ENCODE peak calls at places on chromosomes 7 and 10, in six cellular contexts. Q is AG04450, H is bronchial epithelial cell, E is HFF-Myc, M is lower leg skin, A is BE2C. D is an unnamed sample.
A peak's percentile ranks its signal among the peaks of the same experiment; 100 is the strongest.

GRCh38 chr7:79495544-79496272 is 42.2 kb upstream of the MAGI2 start:
- DNase-seq in Q (peak; percentile 59), H (peak; percentile 94), E (peak; percentile 75), M (no peak), A (no peak), D (peak; percentile 87)

GRCh38 chr10:46325021-46325420 is 38.2 kb downstream of the ANTXRL start:
- DNase-seq in Q (no peak), H (peak; percentile 12), E (no peak), M (no peak), A (no peak), D (peak; percentile 22)

GRCh38 chr10:59363446-59363958 is 1.2 kb upstream of the FAM13C start:
- DNase-seq in Q (no peak), H (no peak), E (no peak), M (no peak), A (no peak), D (no peak)

GRCh38 chr10:79153753-79154152 is 85.0 kb downstream of the ZMIZ1 start:
- DNase-seq in Q (no peak), H (no peak), E (no peak), M (peak; percentile 90), A (no peak), D (no peak)

GRCh38 chr7:129454249-129454551 is 20.0 kb downstream of the STRIP2 start:
- DNase-seq in Q (no peak), H (peak; percentile 83), E (no peak), M (no peak), A (no peak), D (peak; percentile 82)

GRCh38 chr7:159094919-159095915 is 49.5 kb downstream of the VIPR2 start:
- DNase-seq in Q (no peak), H (no peak), E (no peak), M (peak; percentile 71), A (no peak), D (no peak)

GRCh38 chr7:101125989-101126650 is 784 bp upstream of the SERPINE1 start:
- DNase-seq in Q (no peak), H (peak; percentile 88), E (peak; percentile 55), M (peak; percentile 92), A (peak; percentile 55), D (peak; percentile 73)

GRCh38 chr7:45176886-45177731 is 19.5 kb downstream of the RAMP3 start:
- DNase-seq in Q (no peak), H (no peak), E (no peak), M (no peak), A (no peak), D (no peak)

GRCh38 chr7:133019590-133019989 is 62.3 kb downstream of the CHCHD3 start:
- DNase-seq in Q (no peak), H (no peak), E (no peak), M (no peak), A (no peak), D (no peak)

GRCh38 chr10:43427166-43427825 is 9.6 kb upstream of the ZNF487 start:
- DNase-seq in Q (no peak), H (no peak), E (no peak), M (no peak), A (no peak), D (no peak)

GRCh38 chr10:102379383-102379782 is 16.1 kb upstream of the NFKB2 start:
- DNase-seq in Q (no peak), H (no peak), E (no peak), M (no peak), A (no peak), D (no peak)

DNA sequence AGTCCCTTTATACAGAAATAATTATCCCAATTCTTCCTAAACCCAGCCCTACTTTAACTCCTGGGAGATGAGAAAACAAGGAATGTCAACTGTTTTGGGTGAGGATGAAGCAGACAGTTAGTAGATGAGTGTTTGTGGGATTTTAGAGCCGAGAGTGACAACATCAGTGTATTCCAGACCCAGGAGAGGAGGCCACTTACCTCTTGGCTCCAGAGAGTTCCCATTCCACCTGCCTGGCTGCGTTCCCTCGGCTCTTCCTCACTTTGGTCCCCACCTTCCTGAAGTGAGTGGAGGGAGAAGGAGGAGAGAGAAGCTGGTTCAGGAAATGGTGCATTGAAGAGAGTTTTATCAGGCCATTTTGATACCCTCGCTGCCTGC is 579 bp downstream of the KEL start:
- DNase-seq in Q (no peak), H (no peak), E (no peak), M (no peak), A (no peak), D (no peak)
- H3K4me3 ChIP-seq in Q (no peak overlapping the region), H (no peak overlapping the region), E (no peak overlapping the region), M (no peak overlapping the region), A (no peak overlapping the region), D (no peak overlapping the region)

GRCh38 chr7:99949645-99950228 is 20.3 kb upstream of the GJC3 start:
- DNase-seq in Q (no peak), H (peak; percentile 12), E (no peak), M (no peak), A (no peak), D (peak; percentile 14)
- TF ChIP-seq CTCF in Q (peak; percentile 44), H (no peak), E (no peak), M (no peak), A (peak; percentile 51), D (peak; percentile 36)

GRCh38 chr10:108629843-108630242 is 1293.5 kb downstream of the XPNPEP1 start:
- DNase-seq in Q (no peak), H (peak; percentile 20), E (no peak), M (no peak), A (no peak), D (no peak)

GRCh38 chr10:108631332-108631731 is 1292.0 kb downstream of the XPNPEP1 start:
- DNase-seq in Q (no peak), H (no peak), E (no peak), M (no peak), A (no peak), D (no peak)

GRCh38 chr10:108632044-108632443 is 1291.3 kb downstream of the XPNPEP1 start:
- DNase-seq in Q (no peak), H (no peak), E (no peak), M (no peak), A (no peak), D (no peak)
- H3K4me3 ChIP-seq in Q (no peak overlapping the region), H (no peak overlapping the region), E (no peak overlapping the region), M (no peak overlapping the region), A (no peak overlapping the region), D (no peak overlapping the region)

GRCh38 chr7:155408657-155409586 is 49.0 kb upstream of the EN2 start:
- DNase-seq in Q (no peak), H (no peak), E (no peak), M (no peak), A (no peak), D (no peak)

GRCh38 chr7:155402941-155403340 is 55.0 kb upstream of the EN2 start:
- DNase-seq in Q (no peak), H (no peak), E (no peak), M (no peak), A (no peak), D (no peak)

GRCh38 chr7:155404976-155405375 is 53.0 kb upstream of the EN2 start:
- DNase-seq in Q (no peak), H (no peak), E (no peak), M (no peak), A (no peak), D (no peak)

GRCh38 chr7:155407799-155408198 is 50.1 kb upstream of the EN2 start:
- DNase-seq in Q (no peak), H (no peak), E (no peak), M (no peak), A (no peak), D (no peak)

DNA sequence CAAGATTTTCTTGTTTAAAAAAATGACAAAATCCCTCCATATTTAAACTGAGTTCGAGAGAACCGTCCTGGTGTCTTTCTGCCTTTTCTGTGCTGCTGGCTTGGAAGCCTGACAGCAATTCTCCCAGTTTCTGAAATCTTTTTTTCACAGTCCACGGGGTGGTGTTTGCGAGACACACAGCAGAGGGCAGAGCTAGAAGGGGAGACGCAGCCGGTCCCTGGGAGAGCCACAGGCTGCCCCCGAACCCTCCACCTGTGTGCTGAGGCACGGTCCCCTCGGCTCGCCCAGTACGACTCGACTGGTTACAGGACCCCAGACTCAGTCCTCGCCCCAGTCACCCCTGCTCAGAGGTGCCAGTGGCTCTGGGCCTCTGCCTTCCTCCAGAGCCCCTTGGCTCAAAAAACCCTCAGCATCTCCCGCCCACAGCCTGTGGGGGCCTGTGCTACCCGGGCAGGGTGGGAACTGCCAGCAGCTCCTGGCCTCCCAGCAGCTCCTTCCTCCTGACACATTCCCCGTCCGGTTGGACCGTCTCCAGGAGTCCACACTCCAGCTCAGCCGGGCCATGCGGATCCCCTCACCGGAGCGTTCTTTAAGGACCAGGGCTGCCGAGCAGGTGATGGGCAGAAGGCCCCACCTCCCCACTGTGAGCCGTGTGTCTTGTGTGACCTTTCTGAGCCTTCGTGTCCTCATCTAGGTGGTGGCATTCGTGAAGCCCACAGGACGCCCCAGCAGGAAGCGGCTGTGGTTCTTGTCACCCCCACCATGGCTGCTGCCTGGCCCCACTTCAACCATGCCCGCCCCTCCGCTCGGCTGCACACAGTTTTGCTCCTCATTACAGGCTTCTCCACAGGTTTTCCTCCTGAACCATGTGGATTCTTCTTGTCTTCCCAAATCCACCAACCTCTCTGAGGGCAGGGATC is 52.3 kb upstream of the EN2 start:
- DNase-seq in Q (no peak), H (no peak), E (no peak), M (no peak), A (no peak), D (no peak)
- TF ChIP-seq CTCF in Q (no peak), H (no peak), E (no peak), M (no peak), A (peak; percentile 24), D (no peak)

GRCh38 chr10:499991-500390 is 189.5 kb downstream of the DIP2C start:
- DNase-seq in Q (no peak), H (no peak), E (no peak), M (no peak), A (no peak), D (no peak)

GRCh38 chr10:498760-499435 is 190.6 kb downstream of the DIP2C start:
- DNase-seq in Q (no peak), H (no peak), E (no peak), M (no peak), A (no peak), D (no peak)

GRCh38 chr10:497898-498451 is 191.5 kb downstream of the DIP2C start:
- DNase-seq in Q (no peak), H (no peak), E (no peak), M (no peak), A (no peak), D (no peak)

GRCh38 chr10:494556-494955 is 194.9 kb downstream of the DIP2C start:
- DNase-seq in Q (no peak), H (no peak), E (no peak), M (no peak), A (no peak), D (no peak)

DNA sequence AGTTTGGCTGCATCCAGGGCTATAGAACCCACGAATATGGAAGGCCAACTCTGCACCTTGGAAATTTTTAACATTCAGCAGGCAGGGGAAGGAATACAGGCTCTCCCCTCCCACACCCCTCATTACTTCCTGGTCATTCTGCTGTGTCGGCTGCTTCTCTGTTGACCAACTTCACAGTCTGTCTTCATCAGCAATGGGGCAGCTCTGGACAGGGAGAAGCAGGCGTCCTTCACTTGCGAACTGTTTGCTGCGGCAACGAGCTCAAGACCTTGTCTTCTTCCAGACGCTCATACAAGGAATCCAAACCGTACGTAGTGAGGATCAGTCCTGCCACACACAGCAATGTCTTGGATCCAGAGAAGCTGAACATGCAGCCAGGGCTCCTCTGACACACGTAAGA is 192.2 kb downstream of the DIP2C start:
- DNase-seq in Q (no peak), H (no peak), E (no peak), M (no peak), A (no peak), D (no peak)
- H3K4me3 ChIP-seq in Q (no peak overlapping the region), H (no peak overlapping the region), E (no peak overlapping the region), M (no peak overlapping the region), A (no peak overlapping the region), D (no peak overlapping the region)

DNA sequence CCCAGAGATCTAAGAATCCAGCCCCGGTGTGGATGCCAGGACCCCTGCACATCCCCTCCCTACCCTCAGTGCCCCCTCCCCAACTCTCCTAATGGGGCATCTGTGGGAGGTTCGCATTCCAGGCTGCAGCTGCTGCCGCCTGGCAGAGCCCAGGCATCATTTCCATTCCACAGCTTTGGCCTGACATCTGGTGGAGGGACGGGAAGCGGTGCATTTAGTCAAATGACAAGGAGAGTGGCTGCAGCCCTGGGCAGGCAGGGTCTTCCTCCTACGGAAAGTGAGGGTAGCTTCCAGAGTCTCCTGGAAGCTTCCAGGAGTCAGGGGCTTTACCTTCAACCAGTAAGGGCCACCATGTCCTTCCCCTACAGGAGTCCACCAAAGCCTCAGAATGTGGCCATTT is 30.8 kb downstream of the PRLHR start:
- DNase-seq in Q (no peak), H (no peak), E (no peak), M (no peak), A (peak; percentile 65), D (peak; percentile 56)
- TF ChIP-seq CTCF in Q (no peak), H (peak; percentile 52), E (no peak), M (no peak), A (peak; percentile 65), D (peak; percentile 58)